ENCODE peak calls at places on chromosomes 12 and 14, in five cellular contexts. G is stomach; Z is CD8-positive, alpha-beta memory T cell; C is thoracic aorta; I is GM23338. Q is an unnamed sample.

GRCh38 chr14:55803506-55804197 is 223.6 kb downstream of the KTN1 start:
- DNase-seq in Z (no peak), G (no peak), C (no peak), I (no peak), Q (no peak)

GRCh38 chr12:26317942-26318565 is 122.7 kb downstream of the SSPN start:
- DNase-seq in C (no peak), I (no peak), G (no peak), Z (no peak), Q (no peak)

GRCh38 chr14:103519043-103519836 is 3.4 kb downstream of the CKB start:
- DNase-seq in C (no peak), G (peak; percentile 43), I (no peak), Z (no peak), Q (no peak)

GRCh38 chr14:59123975-59124374 is 64.5 kb upstream of the DAAM1 start:
- DNase-seq in G (no peak), Z (no peak), C (no peak), I (peak; percentile 12), Q (no peak)

GRCh38 chr14:33925209-33925608 is 25.7 kb downstream of the EGLN3 start:
- DNase-seq in I (no peak), C (no peak), Z (no peak), G (no peak), Q (no peak)

GRCh38 chr12:96988919-96989318 is 81.9 kb downstream of the NEDD1 start:
- DNase-seq in G (no peak), I (no peak), C (no peak), Z (no peak), Q (no peak)

GRCh38 chr12:40446385-40446784 is 221.6 kb downstream of the LRRK2 start:
- DNase-seq in I (peak; percentile 52), C (no peak), G (no peak), Z (no peak), Q (no peak)

GRCh38 chr14:87898301-87898700 is 94.7 kb downstream of the GALC start:
- DNase-seq in Z (no peak), C (no peak), G (no peak), I (no peak), Q (no peak)

DNA sequence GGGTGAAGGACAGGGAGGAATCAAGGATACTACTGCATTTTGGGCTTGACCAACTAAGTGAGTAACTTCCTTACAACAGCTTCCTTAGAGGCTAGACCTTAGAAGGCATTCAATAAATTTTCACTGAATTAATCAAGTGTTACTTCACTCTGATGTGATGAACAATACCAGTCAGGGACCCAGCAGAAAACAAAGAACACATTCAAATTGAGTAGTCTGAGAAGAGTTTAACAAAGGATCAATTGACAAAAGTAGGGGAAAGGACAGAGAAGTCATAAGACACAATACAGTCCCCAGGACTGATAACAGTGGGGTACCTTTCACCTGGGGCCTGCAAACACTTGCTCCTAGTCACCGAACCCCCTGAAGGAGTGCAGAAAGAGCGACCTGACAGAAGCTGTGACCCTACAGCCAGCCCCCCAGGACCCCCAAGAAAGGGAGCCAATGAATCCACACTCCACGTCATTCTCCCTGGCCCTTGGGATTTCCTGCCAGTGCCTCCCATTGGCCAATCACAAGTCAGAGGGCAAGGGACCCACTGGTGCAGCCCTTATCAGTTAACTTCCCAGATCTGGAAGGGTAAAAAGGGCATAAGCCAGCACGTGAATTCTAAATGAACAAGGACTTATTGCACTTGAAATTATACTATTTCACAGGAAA is 6.9 kb downstream of the ANAPC5 start:
- DNase-seq in Z (no peak), G (no peak), C (no peak), I (no peak), Q (no peak)
- H3K27ac ChIP-seq in Z (no peak overlapping the region), G (no peak overlapping the region), C (no peak overlapping the region), I (no peak overlapping the region), Q (no peak overlapping the region)

GRCh38 chr12:120846721-120847120 is 57.4 kb downstream of the SPPL3 start:
- DNase-seq in I (no peak), C (no peak), G (no peak), Z (no peak), Q (no peak)
- H3K4me1 ChIP-seq in I (no peaks in the 10 kb centered on the region), C (peaks cover 69% of the 10 kb centered on the region), G (peaks cover 86% of the 10 kb centered on the region), Z (peaks cover 20% of the 10 kb centered on the region), Q (no peaks in the 10 kb centered on the region)

DNA sequence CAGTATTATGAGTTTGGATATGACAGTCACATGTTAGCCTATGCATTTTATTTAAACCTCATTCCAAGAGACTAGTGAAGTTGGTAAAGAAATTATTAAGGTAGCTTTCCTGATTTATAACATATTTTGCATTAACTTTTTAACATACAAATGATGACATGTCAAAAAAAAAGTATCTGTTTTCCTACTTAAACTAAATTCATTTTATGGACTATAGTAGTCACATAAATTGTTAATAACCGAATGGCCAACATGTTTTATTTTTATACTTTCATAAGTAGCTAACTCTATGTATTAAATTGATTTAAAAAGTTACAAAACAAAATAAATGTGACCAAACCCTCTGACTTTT is 14.7 kb downstream of the TAOK3 start:
- DNase-seq in I (no peak), C (no peak), G (no peak), Z (no peak), Q (no peak)
- H3K27ac ChIP-seq in I (no peak overlapping the region), C (no peak overlapping the region), G (peak overlapping the region; percentile 52), Z (peak overlapping the region; percentile 64), Q (no peak overlapping the region)

GRCh38 chr12:64860446-64860998 is 36.1 kb downstream of the TBC1D30 start:
- DNase-seq in G (no peak), C (no peak), I (no peak), Z (no peak), Q (no peak)
- H3K4me1 ChIP-seq in G (no peaks in the 10 kb centered on the region), C (no peaks in the 10 kb centered on the region), I (peaks cover 13% of the 10 kb centered on the region), Z (no peaks in the 10 kb centered on the region), Q (no peaks in the 10 kb centered on the region)

GRCh38 chr12:109902866-109903265 is 2.8 kb downstream of the TCHP start:
- DNase-seq in G (no peak), C (no peak), Z (no peak), I (peak; percentile 32), Q (no peak)

GRCh38 chr12:109899783-109900751 is at the start of gene TCHP:
- DNase-seq in G (peak; percentile 85), C (peak; percentile 28), I (peak; percentile 89), Z (peak; percentile 72), Q (peak; percentile 78)

GRCh38 chr12:109897029-109897428 is 3.0 kb upstream of the TCHP start:
- DNase-seq in C (no peak), Z (no peak), I (no peak), G (no peak), Q (no peak)

GRCh38 chr12:109905301-109905700 is 5.2 kb downstream of the TCHP start:
- DNase-seq in I (no peak), Z (no peak), C (no peak), G (no peak), Q (no peak)

GRCh38 chr12:109900752-109901580 is 892 bp downstream of the TCHP start:
- DNase-seq in Z (no peak), C (no peak), I (peak; percentile 74), G (no peak), Q (no peak)
- H3K27ac ChIP-seq in Z (peak overlapping the region; percentile 66), C (peak overlapping the region; percentile 68), I (no peak overlapping the region), G (peak overlapping the region; percentile 86), Q (peak overlapping the region; percentile 53)